ENCODE peak calls at places on chromosomes 5 and 9, in four cellular contexts. G is cerebellar nuclear complex; K is H4; Y is stimulated activated CD4-positive, alpha-beta T cell treated with anti-CD3 and anti-CD28 coated beads, Interleukin-4, amount 100 ng/mL, for 48 hours. Q is an unnamed sample.

GRCh38 chr9:86250123-86250522 is 9.3 kb downstream of the C9orf153 start:
- DNase-seq in G (no peak), K (no peak), Y (no peak), Q (no peak)

GRCh38 chr9:15711531-15712295 is 158.9 kb downstream of the CCDC171 start:
- DNase-seq in G (no peak), K (no peak), Y (no peak), Q (no peak)

GRCh38 chr5:10671041-10672008 is 89.7 kb downstream of the DAP start:
- DNase-seq in G (no peak), K (no peak), Y (no peak), Q (no peak)

GRCh38 chr5:101663543-101663942 is 632.5 kb downstream of the SLCO4C1 start:
- DNase-seq in G (no peak), K (no peak), Y (no peak), Q (no peak)

GRCh38 chr5:141850183-141850768 is 27.9 kb downstream of the PCDH1 start:
- DNase-seq in G (no peak), K (peak), Y (peak), Q (peak)

GRCh38 chr9:95580812-95581761 is 64.3 kb upstream of the PTCH1 start:
- DNase-seq in G (no peak), K (no peak), Y (no peak), Q (no peak)

GRCh38 chr9:115262477-115262876 is 144.5 kb upstream of the TNC start:
- DNase-seq in G (peak), K (peak), Y (no peak), Q (no peak)

GRCh38 chr9:114779352-114779845 is 26.4 kb downstream of the TNFSF15 start:
- DNase-seq in G (no peak), K (peak), Y (no peak), Q (no peak)

GRCh38 chr5:112070022-112070421 is 313.0 kb upstream of the NREP start:
- DNase-seq in G (no peak), K (no peak), Y (no peak), Q (no peak)

GRCh38 chr9:74887041-74887980 is at the start of gene TRPM6:
- DNase-seq in G (peak), K (peak), Y (peak), Q (peak)

GRCh38 chr5:71986101-71986500 is 121.2 kb upstream of the MAP1B start:
- DNase-seq in G (no peak), K (no peak), Y (no peak), Q (no peak)

GRCh38 chr5:138064526-138064925 is 19.3 kb upstream of the WNT8A start:
- DNase-seq in G (no peak), K (no peak), Y (no peak), Q (no peak)

GRCh38 chr9:34492051-34492450 is 30.7 kb downstream of the ENHO start:
- DNase-seq in G (no peak), K (no peak), Y (no peak), Q (no peak)

GRCh38 chr5:123874600-123875201 is 362.7 kb downstream of the CSNK1G3 start:
- DNase-seq in G (no peak), K (peak), Y (no peak), Q (no peak)

GRCh38 chr5:132001647-132002561 is 9.6 kb downstream of the ACSL6 start:
- DNase-seq in G (no peak), K (peak), Y (no peak), Q (no peak)

GRCh38 chr5:135308245-135308644 is 90.8 kb downstream of the MACROH2A1 start:
- DNase-seq in G (no peak), K (peak), Y (no peak), Q (no peak)

GRCh38 chr9:445033-445432 is 230.4 kb downstream of the DOCK8 start:
- DNase-seq in G (no peak), K (peak), Y (no peak), Q (no peak)

GRCh38 chr9:21153688-21154608 is 12.3 kb upstream of the IFNW1 start:
- DNase-seq in G (no peak), K (no peak), Y (no peak), Q (peak)

GRCh38 chr5:891837-892389 is 688 bp downstream of the BRD9 start:
- DNase-seq in G (no peak), K (no peak), Y (no peak), Q (no peak)

Q was measured in central memory CD4-positive, alpha-beta T cell.